ENCODE peak calls at places on chromosomes 13 and 19, in four cellular contexts. One of them, this sample, is unnamed.
A peak's percentile ranks its signal among the peaks of the same experiment; 100 is the strongest.

GRCh38 chr19:46704379-46705076 is 12.4 kb downstream of the PRKD2 start:
- DNase-seq in AG08396: peak; percentile 88
- DNase-seq in H54: peak; percentile 44
- DNase-seq in LoVo: peak; percentile 25
- DNase-seq in this sample: peak; percentile 48

GRCh38 chr13:89082623-89083022 is 1411.5 kb downstream of the SLITRK5 start:
- DNase-seq in AG08396: no peak
- DNase-seq in H54: no peak
- DNase-seq in LoVo: no peak
- DNase-seq in this sample: no peak

GRCh38 chr13:28145049-28145448 is 6.7 kb downstream of the PAN3 start:
- DNase-seq in AG08396: no peak
- DNase-seq in H54: no peak
- DNase-seq in LoVo: no peak
- DNase-seq in this sample: no peak

GRCh38 chr19:32691952-32692726 is 518 bp downstream of the NUDT19 start:
- DNase-seq in AG08396: peak; percentile 78
- DNase-seq in H54: peak; percentile 46
- DNase-seq in LoVo: peak; percentile 43
- DNase-seq in this sample: peak; percentile 75

GRCh38 chr19:44677019-44677809 is 5.9 kb downstream of the CEACAM19 start:
- DNase-seq in AG08396: peak; percentile 52
- DNase-seq in H54: peak; percentile 52
- DNase-seq in LoVo: no peak
- DNase-seq in this sample: peak; percentile 82

GRCh38 chr19:1465191-1466016 is 13.6 kb downstream of the C19orf25 start:
- DNase-seq in AG08396: peak; percentile 80
- DNase-seq in H54: no peak
- DNase-seq in LoVo: no peak
- DNase-seq in this sample: peak; percentile 63

GRCh38 chr13:71913717-71914116 is 46.7 kb upstream of the DACH1 start:
- DNase-seq in AG08396: no peak
- DNase-seq in H54: no peak
- DNase-seq in LoVo: no peak
- DNase-seq in this sample: no peak

GRCh38 chr13:74217816-74218215 is 83.6 kb upstream of the KLF12 start:
- DNase-seq in AG08396: peak; percentile 39
- DNase-seq in H54: no peak
- DNase-seq in LoVo: no peak
- DNase-seq in this sample: peak; percentile 78

GRCh38 chr13:30798776-30799625 is 63.7 kb downstream of the ALOX5AP start:
- DNase-seq in AG08396: no peak
- DNase-seq in H54: no peak
- DNase-seq in LoVo: no peak
- DNase-seq in this sample: peak; percentile 80

GRCh38 chr13:46197299-46197975 is 14.3 kb upstream of the LRRC63 start:
- DNase-seq in AG08396: no peak
- DNase-seq in H54: no peak
- DNase-seq in LoVo: no peak
- DNase-seq in this sample: peak; percentile 5

GRCh38 chr13:44879452-44880058 is 109.7 kb downstream of the NUFIP1 start:
- DNase-seq in AG08396: peak; percentile 28
- DNase-seq in H54: no peak
- DNase-seq in LoVo: peak; percentile 19
- DNase-seq in this sample: peak; percentile 42

GRCh38 chr19:33282036-33282686 is 20.2 kb downstream of the CEBPA start:
- DNase-seq in AG08396: no peak
- DNase-seq in H54: no peak
- DNase-seq in LoVo: no peak
- DNase-seq in this sample: no peak

GRCh38 chr13:45865414-45865813 is 13.9 kb upstream of the SIAH3 start:
- DNase-seq in AG08396: no peak
- DNase-seq in H54: no peak
- DNase-seq in LoVo: no peak
- DNase-seq in this sample: no peak

GRCh38 chr19:42542791-42543190 is 14.5 kb upstream of the CEACAM1 start:
- DNase-seq in AG08396: no peak
- DNase-seq in H54: no peak
- DNase-seq in LoVo: no peak
- DNase-seq in this sample: no peak

GRCh38 chr19:48715681-48716171 is 3.8 kb downstream of the MAMSTR start:
- DNase-seq in AG08396: no peak
- DNase-seq in H54: no peak
- DNase-seq in LoVo: no peak
- DNase-seq in this sample: no peak

GRCh38 chr19:901216-902092 is 8.2 kb downstream of the RNU6-9 start:
- DNase-seq in AG08396: no peak
- DNase-seq in H54: no peak
- DNase-seq in LoVo: no peak
- DNase-seq in this sample: no peak

GRCh38 chr13:34748561-34748960 is 193.5 kb upstream of the NBEA start:
- DNase-seq in AG08396: no peak
- DNase-seq in H54: no peak
- DNase-seq in LoVo: no peak
- DNase-seq in this sample: peak; percentile 19

GRCh38 chr13:60348097-60348496 is 48.9 kb upstream of the TDRD3 start:
- DNase-seq in AG08396: no peak
- DNase-seq in H54: no peak
- DNase-seq in LoVo: no peak
- DNase-seq in this sample: no peak

GRCh38 chr13:39783051-39783450 is 127.6 kb downstream of the COG6 start:
- DNase-seq in AG08396: no peak
- DNase-seq in H54: no peak
- DNase-seq in LoVo: no peak
- DNase-seq in this sample: no peak

GRCh38 chr19:15575406-15575805 is 39.6 kb upstream of the CYP4F8 start:
- DNase-seq in AG08396: no peak
- DNase-seq in H54: no peak
- DNase-seq in LoVo: no peak
- DNase-seq in this sample: no peak

GRCh38 chr13:113366031-113366588 is 2.2 kb upstream of the GRTP1 start:
- DNase-seq in AG08396: no peak
- DNase-seq in H54: peak; percentile 76
- DNase-seq in LoVo: no peak
- DNase-seq in this sample: no peak

GRCh38 chr19:17681505-17682125 is 6.5 kb downstream of the UNC13A start:
- DNase-seq in AG08396: peak; percentile 81
- DNase-seq in H54: no peak
- DNase-seq in LoVo: peak; percentile 12
- DNase-seq in this sample: peak; percentile 78

GRCh38 chr13:102699419-102699961 is 4.6 kb upstream of the METTL21C start:
- DNase-seq in AG08396: no peak
- DNase-seq in H54: no peak
- DNase-seq in LoVo: no peak
- DNase-seq in this sample: no peak

GRCh38 chr19:35899547-35900214 is 659 bp downstream of the NFKBID start:
- DNase-seq in AG08396: peak; percentile 90
- DNase-seq in H54: peak; percentile 94
- DNase-seq in LoVo: peak; percentile 82
- DNase-seq in this sample: peak; percentile 89

GRCh38 chr19:19115954-19116353 is 22.3 kb downstream of the TMEM161A start:
- DNase-seq in AG08396: peak; percentile 61
- DNase-seq in H54: peak; percentile 37
- DNase-seq in LoVo: no peak
- DNase-seq in this sample: no peak

GRCh38 chr13:27820524-27821482 is 28.5 kb downstream of the GSX1 start:
- DNase-seq in AG08396: no peak
- DNase-seq in H54: no peak
- DNase-seq in LoVo: no peak
- DNase-seq in this sample: peak; percentile 11

GRCh38 chr13:44818016-44818415 is 171.3 kb downstream of the NUFIP1 start:
- DNase-seq in AG08396: no peak
- DNase-seq in H54: no peak
- DNase-seq in LoVo: no peak
- DNase-seq in this sample: no peak

GRCh38 chr13:31209172-31209818 is 9.5 kb downstream of the B3GLCT start:
- DNase-seq in AG08396: peak; percentile 52
- DNase-seq in H54: peak; percentile 50
- DNase-seq in LoVo: no peak
- DNase-seq in this sample: peak; percentile 46

GRCh38 chr13:105135852-105136251 is 1399.6 kb downstream of the EFNB2 start:
- DNase-seq in AG08396: no peak
- DNase-seq in H54: no peak
- DNase-seq in LoVo: no peak
- DNase-seq in this sample: no peak